ENCODE peak calls at places on chromosomes 1 and 21, in eight cellular contexts. L, C, P, B, J, O, Q and D are unnamed samples.

GRCh38 chr1:97634758-97635157 is 286.1 kb downstream of the DPYD start:
- DNase-seq in L (no peak), C (no peak), P (no peak), B (no peak), J (no peak), O (no peak), Q (no peak), D (no peak)

GRCh38 chr21:34839070-34839820 is 170.5 kb downstream of the CLIC6 start:
- DNase-seq in L (no peak), C (no peak), P (no peak), B (no peak), J (no peak), O (no peak), Q (no peak), D (no peak)

GRCh38 chr1:27455166-27455811 is 34.7 kb downstream of the WASF2 start:
- DNase-seq in L (no peak), C (no peak), P (no peak), B (peak), J (peak), O (no peak), Q (no peak), D (no peak)

GRCh38 chr1:246214708-246215504 is 292.2 kb downstream of the SMYD3 start:
- DNase-seq in L (peak), C (no peak), P (peak), B (peak), J (peak), O (peak), Q (peak), D (no peak)

GRCh38 chr1:154325583-154326545 is 539 bp downstream of the ATP8B2 start:
- DNase-seq in L (peak), C (peak), P (peak), B (peak), J (peak), O (peak), Q (peak), D (peak)

GRCh38 chr1:226629210-226629895 is 80.8 kb downstream of the STUM start:
- DNase-seq in L (peak), C (no peak), P (peak), B (no peak), J (no peak), O (no peak), Q (no peak), D (peak)

GRCh38 chr1:161791889-161792655 is 26.0 kb downstream of the ATF6 start:
- DNase-seq in L (no peak), C (no peak), P (no peak), B (peak), J (peak), O (no peak), Q (peak), D (no peak)

GRCh38 chr1:161099090-161099802 is 1.1 kb downstream of the KLHDC9 start:
- DNase-seq in L (no peak), C (no peak), P (no peak), B (no peak), J (no peak), O (no peak), Q (no peak), D (no peak)

GRCh38 chr1:24415334-24415909 is at the start of gene NIPAL3:
- DNase-seq in L (peak), C (peak), P (peak), B (peak), J (peak), O (peak), Q (peak), D (peak)

GRCh38 chr1:56286956-56287355 is 292.4 kb downstream of the PLPP3 start:
- DNase-seq in L (no peak), C (no peak), P (no peak), B (peak), J (peak), O (no peak), Q (no peak), D (no peak)

GRCh38 chr1:237287876-237288517 is 246.0 kb downstream of the RYR2 start:
- DNase-seq in L (no peak), C (no peak), P (no peak), B (no peak), J (no peak), O (no peak), Q (no peak), D (no peak)

GRCh38 chr21:44018813-44019567 is 6.9 kb downstream of the TRAPPC10 start:
- DNase-seq in L (no peak), C (no peak), P (no peak), B (no peak), J (no peak), O (no peak), Q (no peak), D (no peak)

GRCh38 chr1:85577421-85578320 is 2.9 kb upstream of the CCN1 start:
- DNase-seq in L (peak), C (peak), P (no peak), B (no peak), J (no peak), O (peak), Q (no peak), D (peak)

GRCh38 chr1:55214214-55214902 is 806 bp downstream of the USP24 start:
- DNase-seq in L (peak), C (peak), P (peak), B (no peak), J (no peak), O (no peak), Q (no peak), D (peak)

GRCh38 chr1:6016191-6016865 is 24.1 kb upstream of the NPHP4 start:
- DNase-seq in L (no peak), C (no peak), P (no peak), B (peak), J (peak), O (no peak), Q (peak), D (no peak)

GRCh38 chr1:162632743-162633326 is 571 bp downstream of the DDR2 start:
- DNase-seq in L (peak), C (no peak), P (no peak), B (no peak), J (no peak), O (no peak), Q (peak), D (no peak)

GRCh38 chr1:154157520-154158306 is 2.8 kb upstream of the NUP210L start:
- DNase-seq in L (no peak), C (no peak), P (peak), B (peak), J (peak), O (no peak), Q (peak), D (no peak)

GRCh38 chr1:58818075-58818474 is 34.2 kb upstream of the JUN start:
- DNase-seq in L (no peak), C (no peak), P (no peak), B (peak), J (peak), O (peak), Q (peak), D (no peak)

GRCh38 chr1:2786329-2787162 is 14.9 kb downstream of the TTC34 start:
- DNase-seq in L (peak), C (peak), P (peak), B (no peak), J (no peak), O (no peak), Q (no peak), D (peak)

GRCh38 chr1:169483500-169483966 is 2.2 kb downstream of the SLC19A2 start:
- DNase-seq in L (no peak), C (peak), P (peak), B (peak), J (peak), O (no peak), Q (peak), D (peak)

GRCh38 chr21:17900281-17900989 is 81.3 kb upstream of the C21orf91 start:
- DNase-seq in L (no peak), C (peak), P (no peak), B (no peak), J (no peak), O (no peak), Q (no peak), D (no peak)

GRCh38 chr1:10424034-10424433 is 6.2 kb upstream of the CENPS start:
- DNase-seq in L (peak), C (peak), P (peak), B (no peak), J (no peak), O (no peak), Q (peak), D (no peak)

GRCh38 chr1:223535261-223535778 is 130.2 kb downstream of the CAPN8 start:
- DNase-seq in L (no peak), C (no peak), P (no peak), B (no peak), J (no peak), O (no peak), Q (no peak), D (no peak)

GRCh38 chr1:243959998-243960397 is 91.1 kb upstream of the ZBTB18 start:
- DNase-seq in L (no peak), C (no peak), P (no peak), B (no peak), J (no peak), O (no peak), Q (no peak), D (no peak)

GRCh38 chr1:235397733-235398132 is 30.5 kb downstream of the TBCE start:
- DNase-seq in L (no peak), C (no peak), P (no peak), B (peak), J (peak), O (no peak), Q (peak), D (no peak)

GRCh38 chr1:14571810-14572767 is 26.4 kb upstream of the KAZN start:
- DNase-seq in L (no peak), C (no peak), P (no peak), B (no peak), J (no peak), O (no peak), Q (no peak), D (no peak)

GRCh38 chr1:164961714-164962113 is 394.8 kb downstream of the LMX1A start:
- DNase-seq in L (no peak), C (no peak), P (no peak), B (peak), J (peak), O (no peak), Q (no peak), D (no peak)

GRCh38 chr1:113792471-113792870 is 19.8 kb downstream of the RSBN1 start:
- DNase-seq in L (no peak), C (no peak), P (no peak), B (no peak), J (no peak), O (no peak), Q (no peak), D (no peak)

GRCh38 chr1:32031578-32032286 is 18.1 kb downstream of the KHDRBS1 start:
- DNase-seq in L (no peak), C (no peak), P (no peak), B (peak), J (peak), O (no peak), Q (peak), D (no peak)

GRCh38 chr1:32040711-32041110 is 27.0 kb downstream of the KHDRBS1 start:
- DNase-seq in L (no peak), C (no peak), P (no peak), B (no peak), J (no peak), O (no peak), Q (no peak), D (no peak)

GRCh38 chr1:32032287-32032639 is 18.6 kb downstream of the KHDRBS1 start:
- DNase-seq in L (no peak), C (no peak), P (no peak), B (no peak), J (no peak), O (no peak), Q (no peak), D (no peak)

DNA sequence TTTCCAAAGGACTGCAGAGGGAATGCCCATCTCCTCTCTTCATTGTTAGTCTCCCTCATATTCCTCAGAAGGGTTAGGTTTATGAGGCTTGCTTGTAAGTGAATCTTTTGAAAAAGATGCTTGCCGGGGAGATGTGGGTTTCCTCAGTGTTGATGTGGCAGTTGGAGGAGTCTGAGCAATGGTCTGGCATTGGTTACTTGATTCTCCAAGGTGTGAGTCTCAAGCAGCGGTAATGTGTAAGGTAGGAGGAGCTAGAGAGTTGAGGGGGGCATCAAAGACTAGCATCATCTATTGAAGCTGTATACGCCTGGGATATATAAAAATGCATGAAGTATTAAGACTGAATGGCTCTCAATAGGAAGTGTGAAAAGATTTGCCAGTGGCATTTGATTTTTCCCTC is 21.5 kb downstream of the KHDRBS1 start:
- DNase-seq in L (no peak), C (no peak), P (no peak), B (no peak), J (no peak), O (no peak), Q (no peak), D (no peak)
- TF ChIP-seq CTCF in L (no peak), C (no peak), P (no peak), B (no peak), J (no peak), O (no peak), Q (no peak), D (no peak)

GRCh38 chr1:247447162-247447909 is 10.6 kb downstream of the OR2B11 start:
- DNase-seq in L (no peak), C (no peak), P (no peak), B (no peak), J (no peak), O (no peak), Q (no peak), D (no peak)
- H3K4me3 ChIP-seq in L (peak), C (peak), P (peak), B (peak), J (peak), O (peak), Q (no peak), D (peak)

DNA sequence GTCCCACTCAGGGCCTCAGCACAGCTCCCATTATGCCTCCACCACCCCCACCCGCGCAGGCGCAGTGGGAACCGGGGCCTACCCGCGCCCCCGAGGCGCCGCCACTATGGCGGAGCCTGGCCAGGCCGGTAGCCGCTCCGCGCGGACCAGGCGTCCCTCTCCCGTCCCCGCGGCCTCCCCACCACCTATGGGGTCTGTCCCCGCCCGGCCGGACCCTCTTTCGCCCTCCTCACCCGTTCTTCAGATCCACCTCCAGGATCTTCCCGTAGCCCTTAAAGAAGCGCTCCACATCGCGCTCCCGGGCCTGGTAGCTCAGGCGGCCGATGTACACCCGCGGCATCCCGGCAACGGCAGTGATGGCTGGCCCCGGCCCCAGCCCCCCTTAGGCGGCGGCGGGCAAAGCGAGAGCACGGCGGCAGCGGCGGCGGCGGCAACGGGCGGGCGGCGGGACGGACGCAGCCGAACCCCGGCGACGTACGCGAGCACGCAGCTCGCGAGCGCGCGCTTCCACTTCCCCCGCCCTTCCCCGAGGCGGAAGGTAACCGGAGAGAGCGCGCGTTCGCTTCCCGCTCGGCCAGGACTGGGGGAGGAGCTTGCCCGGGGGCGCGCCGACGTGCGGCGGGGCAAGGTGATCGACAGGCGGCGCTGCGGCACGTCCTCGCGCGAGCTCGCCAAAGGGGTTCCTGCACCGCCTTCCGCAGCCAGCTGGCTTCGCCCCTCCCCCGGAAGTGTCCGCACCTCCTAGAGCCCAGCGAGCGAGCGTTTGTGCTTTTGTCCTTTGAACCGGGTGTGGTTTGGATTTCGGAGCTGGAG is at the start of gene SRSF4:
- DNase-seq in L (peak), C (peak), P (peak), B (peak), J (peak), O (peak), Q (peak), D (peak)
- TF ChIP-seq CTCF in L (peak), C (peak), P (peak), B (peak), J (peak), O (peak), Q (peak), D (peak)

GRCh38 chr1:183419399-183419798 is 1.2 kb upstream of the NMNAT2 start:
- DNase-seq in L (no peak), C (no peak), P (no peak), B (no peak), J (no peak), O (no peak), Q (no peak), D (no peak)

GRCh38 chr1:183417691-183418491 is at the start of gene NMNAT2:
- DNase-seq in L (peak), C (peak), P (no peak), B (peak), J (peak), O (no peak), Q (peak), D (no peak)

GRCh38 chr1:183414365-183414764 is 3.8 kb downstream of the NMNAT2 start:
- DNase-seq in L (no peak), C (no peak), P (no peak), B (no peak), J (no peak), O (no peak), Q (no peak), D (no peak)

GRCh38 chr1:183418696-183419095 is 516 bp upstream of the NMNAT2 start:
- DNase-seq in L (no peak), C (no peak), P (no peak), B (no peak), J (no peak), O (no peak), Q (no peak), D (no peak)

GRCh38 chr1:183416850-183417690 is 1.1 kb downstream of the NMNAT2 start:
- DNase-seq in L (peak), C (peak), P (peak), B (peak), J (peak), O (no peak), Q (peak), D (peak)
- H3K4me3 ChIP-seq in L (peak), C (peak), P (no peak), B (no peak), J (no peak), O (no peak), Q (no peak), D (peak)

DNA sequence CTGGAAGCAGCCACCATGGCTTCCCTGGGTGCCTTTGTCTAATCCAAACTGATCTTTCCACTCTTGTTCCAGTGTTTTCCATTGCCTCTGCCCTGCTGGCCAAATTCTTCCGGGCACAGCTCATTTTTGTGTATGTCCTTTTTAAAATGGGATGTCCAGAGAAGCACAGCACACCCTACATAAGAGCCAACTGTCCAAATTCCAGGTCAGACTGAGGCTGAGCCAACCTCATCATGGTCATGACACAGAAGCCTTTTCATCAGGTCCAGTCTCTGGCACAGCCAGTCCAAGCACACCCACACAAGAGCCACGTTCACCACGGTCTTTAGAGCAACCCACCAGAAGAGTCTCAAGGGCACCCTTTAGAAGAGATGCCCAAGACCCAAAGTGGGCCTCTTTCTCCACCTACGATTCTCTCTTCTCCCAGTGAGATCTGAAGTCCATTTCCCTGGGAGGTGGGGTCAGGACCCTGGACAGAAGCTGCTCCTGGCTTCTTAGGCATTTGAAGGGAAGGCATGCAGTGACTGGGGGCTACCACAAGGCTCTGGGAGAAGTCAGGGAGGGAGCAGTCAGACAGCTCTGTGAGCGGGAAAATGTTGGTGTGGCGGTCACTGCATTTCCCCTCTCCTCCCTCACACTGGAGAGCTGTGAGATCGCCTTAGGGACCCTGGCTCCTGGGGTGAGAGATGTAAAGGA is 53.2 kb downstream of the SYT2 start:
- DNase-seq in L (no peak), C (no peak), P (no peak), B (peak), J (peak), O (peak), Q (peak), D (no peak)
- TF ChIP-seq CTCF in L (no peak), C (no peak), P (no peak), B (no peak), J (peak), O (peak), Q (peak), D (no peak)

GRCh38 chr1:47438321-47439150 is 692 bp downstream of the FOXD2 start:
- DNase-seq in L (no peak), C (no peak), P (peak), B (no peak), J (no peak), O (no peak), Q (no peak), D (peak)
- H3K4me3 ChIP-seq in L (peak), C (peak), P (peak), B (no peak), J (peak), O (peak), Q (peak), D (peak)

GRCh38 chr1:232369451-232369850 is 260.5 kb downstream of the SIPA1L2 start:
- DNase-seq in L (no peak), C (no peak), P (no peak), B (no peak), J (peak), O (no peak), Q (no peak), D (no peak)
- TF ChIP-seq CTCF in L (no peak), C (no peak), P (no peak), B (no peak), J (no peak), O (no peak), Q (no peak), D (no peak)

GRCh38 chr1:93675272-93675671 is 6.4 kb downstream of the BCAR3 start:
- DNase-seq in L (no peak), C (no peak), P (no peak), B (no peak), J (no peak), O (no peak), Q (no peak), D (no peak)
- H3K4me3 ChIP-seq in L (no peak), C (no peak), P (no peak), B (no peak), J (no peak), O (no peak), Q (no peak), D (no peak)